ENCODE peak calls at places on chromosomes 5 and 9, in nine cellular contexts. Q is GOT3; U is T47D; R is cardiac fibroblast; D is activated T-cell treated with anti-CD3 and anti-CD28 coated beads, Interleukin-2, amount 50 U/mL, for 24 hours; B is AG08395; L is AG08396; O is T-helper 9 cell; G is caudate nucleus. N is an unnamed sample.

GRCh38 chr5:115532517-115532916 is 12.1 kb downstream of the FEM1C start:
- DNase-seq in Q (no peak), U (no peak), R (no peak), D (no peak), B (no peak), L (no peak), O (no peak), G (no peak), N (no peak)

GRCh38 chr9:116191757-116192415 is 38.3 kb downstream of the PAPPA start:
- DNase-seq in Q (no peak), U (no peak), R (no peak), D (no peak), B (no peak), L (no peak), O (no peak), G (no peak), N (no peak)

GRCh38 chr9:33234511-33235467 is 5.2 kb upstream of the SPINK4 start:
- DNase-seq in Q (no peak), U (no peak), R (peak; percentile 74), D (no peak), B (no peak), L (no peak), O (no peak), G (no peak), N (peak; percentile 22)

GRCh38 chr5:64299805-64300204 is 134.2 kb downstream of the RNF180 start:
- DNase-seq in Q (no peak), U (no peak), R (peak; percentile 51), D (no peak), B (no peak), L (no peak), O (no peak), G (no peak), N (peak; percentile 17)

GRCh38 chr9:91781906-91782305 is 168.1 kb downstream of the ROR2 start:
- DNase-seq in Q (no peak), U (no peak), R (no peak), D (no peak), B (no peak), L (no peak), O (no peak), G (no peak), N (no peak)

GRCh38 chr5:170338933-170339779 is 41.6 kb upstream of the LCP2 start:
- DNase-seq in Q (no peak), U (no peak), R (no peak), D (peak; percentile 78), B (no peak), L (no peak), O (peak; percentile 41), G (no peak), N (no peak)

GRCh38 chr9:94932647-94933415 is 206.3 kb downstream of the AOPEP start:
- DNase-seq in Q (no peak), U (no peak), R (no peak), D (no peak), B (no peak), L (no peak), O (no peak), G (no peak), N (no peak)

GRCh38 chr5:7869474-7870136 is 657 bp downstream of the MTRR start:
- DNase-seq in Q (no peak), U (no peak), R (peak; percentile 14), D (peak; percentile 58), B (peak; percentile 17), L (peak; percentile 53), O (peak; percentile 18), G (no peak), N (peak; percentile 3)

GRCh38 chr5:138336952-138337684 is 948 bp upstream of the FAM53C start:
- DNase-seq in Q (no peak), U (peak; percentile 91), R (peak; percentile 88), D (no peak), B (peak; percentile 72), L (peak; percentile 73), O (peak; percentile 70), G (peak; percentile 85), N (peak; percentile 87)

GRCh38 chr9:137159105-137160053 is 10.5 kb downstream of the LRRC26 start:
- DNase-seq in Q (no peak), U (no peak), R (no peak), D (no peak), B (no peak), L (no peak), O (no peak), G (no peak), N (no peak)

GRCh38 chr9:112867275-112867991 is 23.2 kb downstream of the SLC46A2 start:
- DNase-seq in Q (no peak), U (peak; percentile 98), R (peak; percentile 79), D (no peak), B (peak; percentile 93), L (peak; percentile 79), O (no peak), G (no peak), N (peak; percentile 95)

GRCh38 chr5:99088309-99088708 is 159.5 kb upstream of the CHD1 start:
- DNase-seq in Q (no peak), U (no peak), R (peak; percentile 36), D (no peak), B (no peak), L (no peak), O (no peak), G (no peak), N (peak; percentile 23)

GRCh38 chr5:10219068-10219467 is 30.6 kb downstream of the ATPSCKMT start:
- DNase-seq in Q (no peak), U (no peak), R (no peak), D (no peak), B (no peak), L (no peak), O (no peak), G (no peak), N (no peak)

GRCh38 chr9:123933401-123933800 is 3.5 kb upstream of the DENND1A start:
- DNase-seq in Q (no peak), U (no peak), R (peak; percentile 76), D (no peak), B (peak; percentile 24), L (peak; percentile 61), O (no peak), G (no peak), N (peak; percentile 86)

GRCh38 chr5:136159457-136159856 is 26.8 kb downstream of the SMAD5 start:
- DNase-seq in Q (no peak), U (no peak), R (peak; percentile 55), D (no peak), B (peak; percentile 50), L (peak; percentile 25), O (no peak), G (no peak), N (peak; percentile 45)

GRCh38 chr9:129221233-129221632 is 43.2 kb upstream of the IER5L start:
- DNase-seq in Q (no peak), U (no peak), R (no peak), D (no peak), B (no peak), L (no peak), O (no peak), G (no peak), N (no peak)

GRCh38 chr5:12125895-12126294 is 221.6 kb upstream of the CTNND2 start:
- DNase-seq in Q (no peak), U (no peak), R (no peak), D (no peak), B (no peak), L (no peak), O (no peak), G (no peak), N (no peak)

GRCh38 chr9:89750117-89750551 is 145.3 kb downstream of the GADD45G start:
- DNase-seq in Q (no peak), U (no peak), R (no peak), D (no peak), B (no peak), L (no peak), O (no peak), G (peak; percentile 15), N (peak; percentile 22)

GRCh38 chr5:154493274-154493673 is 15.2 kb upstream of the HAND1 start:
- DNase-seq in Q (no peak), U (no peak), R (no peak), D (no peak), B (no peak), L (no peak), O (no peak), G (no peak), N (no peak)

GRCh38 chr5:138725153-138725884 is 27.9 kb upstream of the CTNNA1 start:
- DNase-seq in Q (peak; percentile 35), U (peak; percentile 99), R (peak; percentile 59), D (no peak), B (peak; percentile 17), L (peak; percentile 31), O (no peak), G (peak; percentile 46), N (peak; percentile 66)

GRCh38 chr5:113489299-113489698 is 1.0 kb upstream of the MCC start:
- DNase-seq in Q (peak; percentile 49), U (peak; percentile 89), R (peak; percentile 99), D (no peak), B (peak; percentile 89), L (peak; percentile 88), O (no peak), G (no peak), N (peak; percentile 98)

GRCh38 chr9:85742630-85742928 is 825 bp upstream of the AGTPBP1 start:
- DNase-seq in Q (no peak), U (no peak), R (peak; percentile 90), D (no peak), B (peak; percentile 18), L (peak; percentile 25), O (no peak), G (no peak), N (peak; percentile 74)

GRCh38 chr5:171521219-171521633 is 101.8 kb downstream of the FGF18 start:
- DNase-seq in Q (peak; percentile 34), U (no peak), R (peak; percentile 94), D (no peak), B (peak; percentile 97), L (peak; percentile 94), O (no peak), G (no peak), N (peak; percentile 84)

GRCh38 chr9:136187683-136188586 is 17.0 kb downstream of the LHX3 start:
- DNase-seq in Q (no peak), U (no peak), R (no peak), D (no peak), B (no peak), L (no peak), O (no peak), G (no peak), N (no peak)

N was measured in fibroblast of pulmonary artery.